ENCODE peak calls at places on chromosomes 11 and 22, in ten cellular contexts. One of them, this sample, is unnamed.

GRCh38 chr11:14583252-14584105 is 60.1 kb upstream of the PDE3B start:
- DNase-seq in GF-D8: no peak
- DNase-seq in stimulated activated CD8-positive, alpha-beta memory T cell treated with anti-CD3 and anti-CD28 coated beads, Interleukin-4, amount 100 ng/mL, for 24 hours: no peak
- DNase-seq in midbrain: no peak
- DNase-seq in HCEC 1CT: no peak
- DNase-seq in activated CD8-positive, alpha-beta memory T cell treated with anti-CD3 and anti-CD28 coated beads for 24 hours: no peak
- DNase-seq in NCI-H510A: no peak
- DNase-seq in T-helper 9 cell: no peak
- DNase-seq in A172: no peak
- DNase-seq in stimulated activated CD4-positive, alpha-beta T cell treated with anti-CD3 and anti-CD28 coated beads, Interleukin-15, amount 100 ng/mL, for 48 hours: no peak
- DNase-seq in this sample: no peak

GRCh38 chr22:23834830-23835772 is 3.7 kb downstream of the DERL3 start:
- DNase-seq in GF-D8: no peak
- DNase-seq in stimulated activated CD8-positive, alpha-beta memory T cell treated with anti-CD3 and anti-CD28 coated beads, Interleukin-4, amount 100 ng/mL, for 24 hours: no peak
- DNase-seq in midbrain: peak
- DNase-seq in HCEC 1CT: no peak
- DNase-seq in activated CD8-positive, alpha-beta memory T cell treated with anti-CD3 and anti-CD28 coated beads for 24 hours: no peak
- DNase-seq in NCI-H510A: no peak
- DNase-seq in T-helper 9 cell: no peak
- DNase-seq in A172: no peak
- DNase-seq in stimulated activated CD4-positive, alpha-beta T cell treated with anti-CD3 and anti-CD28 coated beads, Interleukin-15, amount 100 ng/mL, for 48 hours: no peak
- DNase-seq in this sample: no peak

GRCh38 chr11:105179542-105180278 is 40.1 kb upstream of the CARD18 start:
- DNase-seq in GF-D8: no peak
- DNase-seq in stimulated activated CD8-positive, alpha-beta memory T cell treated with anti-CD3 and anti-CD28 coated beads, Interleukin-4, amount 100 ng/mL, for 24 hours: no peak
- DNase-seq in midbrain: no peak
- DNase-seq in HCEC 1CT: no peak
- DNase-seq in activated CD8-positive, alpha-beta memory T cell treated with anti-CD3 and anti-CD28 coated beads for 24 hours: no peak
- DNase-seq in NCI-H510A: peak
- DNase-seq in T-helper 9 cell: no peak
- DNase-seq in A172: no peak
- DNase-seq in stimulated activated CD4-positive, alpha-beta T cell treated with anti-CD3 and anti-CD28 coated beads, Interleukin-15, amount 100 ng/mL, for 48 hours: no peak
- DNase-seq in this sample: no peak

GRCh38 chr11:10868375-10868774 is 10.5 kb upstream of the ZBED5 start:
- DNase-seq in GF-D8: no peak
- DNase-seq in stimulated activated CD8-positive, alpha-beta memory T cell treated with anti-CD3 and anti-CD28 coated beads, Interleukin-4, amount 100 ng/mL, for 24 hours: no peak
- DNase-seq in midbrain: no peak
- DNase-seq in HCEC 1CT: no peak
- DNase-seq in activated CD8-positive, alpha-beta memory T cell treated with anti-CD3 and anti-CD28 coated beads for 24 hours: no peak
- DNase-seq in NCI-H510A: no peak
- DNase-seq in T-helper 9 cell: no peak
- DNase-seq in A172: no peak
- DNase-seq in stimulated activated CD4-positive, alpha-beta T cell treated with anti-CD3 and anti-CD28 coated beads, Interleukin-15, amount 100 ng/mL, for 48 hours: no peak
- DNase-seq in this sample: peak

GRCh38 chr11:8296872-8297271 is 33.2 kb upstream of the LMO1 start:
- DNase-seq in GF-D8: no peak
- DNase-seq in stimulated activated CD8-positive, alpha-beta memory T cell treated with anti-CD3 and anti-CD28 coated beads, Interleukin-4, amount 100 ng/mL, for 24 hours: no peak
- DNase-seq in midbrain: no peak
- DNase-seq in HCEC 1CT: no peak
- DNase-seq in activated CD8-positive, alpha-beta memory T cell treated with anti-CD3 and anti-CD28 coated beads for 24 hours: no peak
- DNase-seq in NCI-H510A: no peak
- DNase-seq in T-helper 9 cell: no peak
- DNase-seq in A172: no peak
- DNase-seq in stimulated activated CD4-positive, alpha-beta T cell treated with anti-CD3 and anti-CD28 coated beads, Interleukin-15, amount 100 ng/mL, for 48 hours: no peak
- DNase-seq in this sample: no peak

GRCh38 chr11:76590631-76590950 is 80.0 kb downstream of the LRRC32 start:
- DNase-seq in GF-D8: no peak
- DNase-seq in stimulated activated CD8-positive, alpha-beta memory T cell treated with anti-CD3 and anti-CD28 coated beads, Interleukin-4, amount 100 ng/mL, for 24 hours: no peak
- DNase-seq in midbrain: no peak
- DNase-seq in HCEC 1CT: no peak
- DNase-seq in activated CD8-positive, alpha-beta memory T cell treated with anti-CD3 and anti-CD28 coated beads for 24 hours: no peak
- DNase-seq in NCI-H510A: no peak
- DNase-seq in T-helper 9 cell: no peak
- DNase-seq in A172: no peak
- DNase-seq in stimulated activated CD4-positive, alpha-beta T cell treated with anti-CD3 and anti-CD28 coated beads, Interleukin-15, amount 100 ng/mL, for 48 hours: no peak
- DNase-seq in this sample: no peak

GRCh38 chr11:75325713-75326438 is 25.6 kb downstream of the ARRB1 start:
- DNase-seq in GF-D8: no peak
- DNase-seq in stimulated activated CD8-positive, alpha-beta memory T cell treated with anti-CD3 and anti-CD28 coated beads, Interleukin-4, amount 100 ng/mL, for 24 hours: peak
- DNase-seq in midbrain: no peak
- DNase-seq in HCEC 1CT: peak
- DNase-seq in activated CD8-positive, alpha-beta memory T cell treated with anti-CD3 and anti-CD28 coated beads for 24 hours: peak
- DNase-seq in NCI-H510A: no peak
- DNase-seq in T-helper 9 cell: no peak
- DNase-seq in A172: peak
- DNase-seq in stimulated activated CD4-positive, alpha-beta T cell treated with anti-CD3 and anti-CD28 coated beads, Interleukin-15, amount 100 ng/mL, for 48 hours: peak
- DNase-seq in this sample: peak

GRCh38 chr11:123510579-123510905 is 80.5 kb downstream of the GRAMD1B start:
- DNase-seq in GF-D8: no peak
- DNase-seq in stimulated activated CD8-positive, alpha-beta memory T cell treated with anti-CD3 and anti-CD28 coated beads, Interleukin-4, amount 100 ng/mL, for 24 hours: no peak
- DNase-seq in midbrain: no peak
- DNase-seq in HCEC 1CT: no peak
- DNase-seq in activated CD8-positive, alpha-beta memory T cell treated with anti-CD3 and anti-CD28 coated beads for 24 hours: no peak
- DNase-seq in NCI-H510A: no peak
- DNase-seq in T-helper 9 cell: no peak
- DNase-seq in A172: no peak
- DNase-seq in stimulated activated CD4-positive, alpha-beta T cell treated with anti-CD3 and anti-CD28 coated beads, Interleukin-15, amount 100 ng/mL, for 48 hours: no peak
- DNase-seq in this sample: no peak

GRCh38 chr11:12288212-12288933 is 89.0 kb upstream of the PARVA start:
- DNase-seq in GF-D8: no peak
- DNase-seq in stimulated activated CD8-positive, alpha-beta memory T cell treated with anti-CD3 and anti-CD28 coated beads, Interleukin-4, amount 100 ng/mL, for 24 hours: peak
- DNase-seq in midbrain: peak
- DNase-seq in HCEC 1CT: peak
- DNase-seq in activated CD8-positive, alpha-beta memory T cell treated with anti-CD3 and anti-CD28 coated beads for 24 hours: peak
- DNase-seq in NCI-H510A: peak
- DNase-seq in T-helper 9 cell: peak
- DNase-seq in A172: peak
- DNase-seq in stimulated activated CD4-positive, alpha-beta T cell treated with anti-CD3 and anti-CD28 coated beads, Interleukin-15, amount 100 ng/mL, for 48 hours: no peak
- DNase-seq in this sample: peak